ENCODE peak calls at places on chromosomes 2 and 18, in nine cellular contexts. V, F, N, O, Z, Q, D, U and R are unnamed samples.

GRCh38 chr2:239269173-239269865 is 131.5 kb downstream of the HDAC4 start:
- DNase-seq in V (no peak), F (no peak), N (no peak), O (no peak), Z (no peak), Q (peak; percentile 32), D (no peak), U (no peak), R (no peak)

GRCh38 chr2:14425869-14426268 is 206.6 kb upstream of the LRATD1 start:
- DNase-seq in V (no peak), F (no peak), N (no peak), O (no peak), Z (no peak), Q (no peak), D (no peak), U (no peak), R (no peak)

GRCh38 chr18:9961031-9961430 is 47.2 kb downstream of the VAPA start:
- DNase-seq in V (no peak), F (no peak), N (peak; percentile 41), O (no peak), Z (no peak), Q (no peak), D (no peak), U (no peak), R (no peak)

GRCh38 chr18:31104444-31104843 is 2.2 kb upstream of the DSC2 start:
- DNase-seq in V (no peak), F (no peak), N (no peak), O (no peak), Z (no peak), Q (peak; percentile 66), D (no peak), U (no peak), R (no peak)

GRCh38 chr2:28602751-28603639 is 107.1 kb downstream of the PLB1 start:
- DNase-seq in V (no peak), F (no peak), N (no peak), O (peak; percentile 29), Z (no peak), Q (no peak), D (no peak), U (no peak), R (no peak)

GRCh38 chr2:43269074-43269572 is 42.7 kb upstream of the ZFP36L2 start:
- DNase-seq in V (no peak), F (no peak), N (peak; percentile 100), O (peak; percentile 99), Z (peak; percentile 76), Q (peak; percentile 28), D (no peak), U (peak; percentile 97), R (no peak)

GRCh38 chr2:196902828-196903227 is 23.7 kb downstream of the PGAP1 start:
- DNase-seq in V (no peak), F (no peak), N (peak; percentile 6), O (peak; percentile 25), Z (no peak), Q (no peak), D (no peak), U (no peak), R (no peak)

GRCh38 chr2:232348936-232349335 is 29.6 kb upstream of the ALPP start:
- DNase-seq in V (no peak), F (no peak), N (no peak), O (no peak), Z (peak; percentile 44), Q (peak; percentile 69), D (no peak), U (no peak), R (no peak)

GRCh38 chr2:197360744-197361156 is 50.2 kb upstream of the ANKRD44 start:
- DNase-seq in V (peak; percentile 35), F (no peak), N (peak; percentile 68), O (peak; percentile 50), Z (no peak), Q (peak; percentile 24), D (no peak), U (no peak), R (no peak)

GRCh38 chr2:143730950-143731254 is 601.7 kb downstream of the ARHGAP15 start:
- DNase-seq in V (no peak), F (no peak), N (no peak), O (peak; percentile 13), Z (no peak), Q (peak; percentile 15), D (no peak), U (no peak), R (peak; percentile 17)

GRCh38 chr2:70842401-70842800 is 6.8 kb upstream of the CD207 start:
- DNase-seq in V (no peak), F (no peak), N (no peak), O (no peak), Z (no peak), Q (no peak), D (no peak), U (no peak), R (no peak)

GRCh38 chr18:26511339-26512071 is 36.8 kb downstream of the KCTD1 start:
- DNase-seq in V (no peak), F (no peak), N (no peak), O (no peak), Z (no peak), Q (no peak), D (no peak), U (no peak), R (no peak)

GRCh38 chr2:156565066-156565710 is 129.0 kb downstream of the GPD2 start:
- DNase-seq in V (no peak), F (no peak), N (peak; percentile 56), O (peak; percentile 78), Z (no peak), Q (no peak), D (no peak), U (peak; percentile 86), R (no peak)

GRCh38 chr2:216687646-216688045 is 7.7 kb downstream of the IGFBP5 start:
- DNase-seq in V (no peak), F (no peak), N (no peak), O (no peak), Z (no peak), Q (no peak), D (no peak), U (no peak), R (no peak)

GRCh38 chr2:37358466-37358865 is 14.0 kb downstream of the QPCT start:
- DNase-seq in V (no peak), F (no peak), N (no peak), O (no peak), Z (no peak), Q (no peak), D (no peak), U (no peak), R (no peak)
- TF ChIP-seq CTCF in V (no peak), F (no peak), N (no peak), O (no peak), Z (no peak), Q (no peak), D (no peak), U (no peak), R (no peak)

GRCh38 chr2:27492557-27492956 is 2.4 kb downstream of the FNDC4 start:
- DNase-seq in V (no peak), F (no peak), N (no peak), O (no peak), Z (no peak), Q (no peak), D (no peak), U (no peak), R (no peak)

GRCh38 chr2:27495840-27496356 is 741 bp upstream of the GCKR start:
- DNase-seq in V (no peak), F (no peak), N (no peak), O (no peak), Z (no peak), Q (no peak), D (no peak), U (no peak), R (no peak)

GRCh38 chr2:27494944-27495554 is at the start of gene FNDC4:
- DNase-seq in V (peak; percentile 34), F (peak; percentile 32), N (no peak), O (no peak), Z (peak; percentile 51), Q (peak; percentile 26), D (no peak), U (no peak), R (peak; percentile 31)

GRCh38 chr2:27493948-27494283 is 1.1 kb downstream of the FNDC4 start:
- DNase-seq in V (no peak), F (no peak), N (no peak), O (no peak), Z (no peak), Q (no peak), D (no peak), U (no peak), R (no peak)

DNA sequence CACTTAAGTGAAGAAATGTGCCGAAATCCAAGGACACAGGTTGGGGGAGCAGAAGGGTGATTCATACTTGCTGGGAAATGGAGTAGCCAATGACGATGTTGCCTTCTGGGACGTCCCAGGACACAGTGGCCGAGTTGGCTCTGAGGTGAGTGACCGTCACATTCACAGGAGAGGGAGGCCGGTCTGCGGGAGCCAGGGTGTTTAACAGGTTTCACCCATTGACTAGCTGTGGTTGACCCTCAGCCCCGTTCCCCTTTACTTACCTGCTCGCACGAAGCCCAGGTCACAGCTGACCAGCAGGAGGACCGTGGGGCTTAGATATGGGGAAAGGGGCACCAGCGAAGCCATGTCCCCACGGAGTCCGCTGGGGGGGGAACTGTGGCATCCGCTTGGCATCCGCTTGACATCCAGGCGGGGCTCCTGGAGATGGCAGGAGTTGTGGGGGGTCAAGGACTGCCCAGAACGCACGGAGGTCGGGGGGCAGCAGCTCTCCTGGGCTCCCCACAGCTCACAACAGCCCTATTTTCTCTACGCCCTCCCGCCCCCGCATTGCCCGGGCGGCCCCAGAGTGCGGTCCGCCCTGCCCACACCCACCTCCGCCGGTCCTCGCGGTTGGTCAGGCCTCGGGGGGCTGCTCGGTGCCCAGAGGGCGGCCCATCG is 586 bp downstream of the FNDC4 start:
- DNase-seq in V (no peak), F (no peak), N (peak; percentile 56), O (peak; percentile 60), Z (no peak), Q (no peak), D (no peak), U (no peak), R (no peak)
- TF ChIP-seq CTCF in V (no peak), F (no peak), N (no peak), O (no peak), Z (no peak), Q (no peak), D (no peak), U (peak; percentile 40), R (no peak)

GRCh38 chr18:67047334-67047733 is 443.4 kb upstream of the CDH19 start:
- DNase-seq in V (no peak), F (no peak), N (no peak), O (no peak), Z (no peak), Q (no peak), D (no peak), U (no peak), R (no peak)
- TF ChIP-seq CTCF in V (no peak), F (no peak), N (no peak), O (no peak), Z (no peak), Q (no peak), D (no peak), U (no peak), R (no peak)

DNA sequence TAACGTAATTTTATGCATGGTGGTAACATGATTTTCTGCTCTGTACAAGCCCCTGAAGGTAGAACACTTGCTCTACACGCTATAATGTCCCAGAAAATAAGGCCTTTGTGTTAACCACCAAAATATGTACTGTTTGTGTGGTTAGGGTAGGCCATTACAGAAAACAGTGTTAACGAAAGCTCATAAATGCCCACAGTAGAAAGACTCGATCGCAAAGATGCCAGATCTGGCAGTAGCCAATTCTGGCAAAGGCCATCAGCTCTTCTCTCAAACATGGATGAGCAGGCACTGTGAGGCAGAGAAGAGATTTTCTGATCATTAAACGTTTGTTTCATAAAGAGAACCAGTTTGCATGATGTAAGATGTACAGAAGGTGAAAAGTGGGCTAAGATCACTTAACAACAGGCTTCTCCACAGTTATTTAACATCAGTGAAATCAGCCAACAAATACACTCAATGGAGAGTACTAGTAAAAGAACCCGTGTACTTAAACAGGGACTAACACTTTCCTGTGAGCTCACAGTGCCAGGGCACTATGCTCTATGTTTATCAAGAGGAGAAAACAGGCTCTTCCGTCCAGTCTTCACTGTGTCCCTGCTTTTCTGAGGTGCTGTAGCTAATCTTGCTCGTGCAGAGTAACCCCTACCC is 80.3 kb downstream of the SPRED2 start:
- DNase-seq in V (no peak), F (no peak), N (no peak), O (no peak), Z (no peak), Q (no peak), D (no peak), U (no peak), R (no peak)
- TF ChIP-seq CTCF in V (no peak), F (no peak), N (no peak), O (no peak), Z (no peak), Q (no peak), D (no peak), U (no peak), R (no peak)